ENCODE peak calls at places on chromosomes 4 and X, in five cellular contexts. K, R, H, S and B are unnamed samples.
A peak's percentile ranks its signal among the peaks of the same experiment; 100 is the strongest.

GRCh38 chr4:47926667-47927258 is 12.4 kb upstream of the NFXL1 start:
- DNase-seq in H (peak; percentile 56), R (peak; percentile 36), S (peak; percentile 30), K (peak; percentile 59), B (no peak)

GRCh38 chr4:58833126-58833525 is 1722.9 kb upstream of the IGFBP7 start:
- DNase-seq in R (no peak), S (no peak), H (no peak), K (no peak), B (no peak)

GRCh38 chrX:75893281-75893680 is 108.2 kb upstream of the MAGEE2 start:
- DNase-seq in K (no peak), S (no peak), R (no peak), H (no peak), B (no peak)

GRCh38 chr4:164876680-164877324 is at the start of gene APELA:
- DNase-seq in R (no peak), S (no peak), K (no peak), H (no peak), B (no peak)

GRCh38 chr4:81135501-81135900 is 79.5 kb downstream of the PRKG2 start:
- DNase-seq in K (no peak), R (no peak), S (no peak), H (no peak), B (no peak)

GRCh38 chr4:162241857-162242256 is 78.1 kb upstream of the FSTL5 start:
- DNase-seq in K (no peak), S (no peak), H (no peak), R (no peak), B (no peak)

GRCh38 chrX:153671589-153672530 is 1.8 kb downstream of the PNCK start:
- DNase-seq in R (no peak), H (no peak), S (no peak), K (no peak), B (no peak)

GRCh38 chr4:3193531-3194203 is 55.3 kb upstream of the MSANTD1 start:
- DNase-seq in K (no peak), H (no peak), S (no peak), R (no peak), B (no peak)

GRCh38 chrX:17160971-17161370 is 214.0 kb upstream of the NHS start:
- DNase-seq in H (no peak), K (no peak), S (no peak), R (no peak), B (no peak)

GRCh38 chrX:134431894-134432293 is 28.1 kb upstream of the HPRT1 start:
- DNase-seq in K (no peak), S (no peak), H (no peak), R (peak; percentile 13), B (no peak)

GRCh38 chr4:6840062-6840976 is 57.8 kb downstream of the KIAA0232 start:
- DNase-seq in S (no peak), H (no peak), K (no peak), R (peak; percentile 50), B (no peak)

GRCh38 chr4:337932-338758 is 531 bp downstream of the ZNF141 start:
- DNase-seq in S (no peak), H (peak; percentile 32), R (peak; percentile 8), K (no peak), B (no peak)

GRCh38 chrX:35040871-35041270 is 98.3 kb downstream of the FAM47B start:
- DNase-seq in H (no peak), R (no peak), S (no peak), K (no peak), B (no peak)

GRCh38 chrX:129530410-129530809 is 7.1 kb upstream of the SMARCA1 start:
- DNase-seq in R (no peak), S (no peak), H (no peak), K (no peak), B (no peak)

GRCh38 chrX:78048036-78048435 is 56.0 kb upstream of the PGK1 start:
- DNase-seq in S (no peak), H (no peak), R (no peak), K (no peak), B (no peak)

GRCh38 chrX:136865270-136866168 is 15.0 kb downstream of the RBMX start:
- DNase-seq in K (no peak), R (no peak), S (no peak), H (no peak), B (no peak)

GRCh38 chr4:67746797-67747495 is 7.2 kb downstream of the GNRHR start:
- DNase-seq in K (no peak), H (no peak), R (peak; percentile 27), S (no peak), B (no peak)

GRCh38 chr4:76212301-76212700 is 1.3 kb downstream of the SCARB2 start:
- DNase-seq in R (no peak), S (no peak), K (no peak), H (no peak), B (no peak)

GRCh38 chr4:138450546-138450945 is 208.4 kb upstream of the SLC7A11 start:
- DNase-seq in S (no peak), K (no peak), H (no peak), R (no peak), B (no peak)

GRCh38 chr4:16843831-16844508 is 54.5 kb downstream of the LDB2 start:
- DNase-seq in S (no peak), K (no peak), H (no peak), R (peak; percentile 22), B (no peak)

GRCh38 chr4:1400861-1401408 is 5.3 kb downstream of the NKX1-1 start:
- DNase-seq in H (peak; percentile 8), K (no peak), S (no peak), R (no peak), B (no peak)

GRCh38 chrX:13791145-13791544 is 25.7 kb downstream of the GPM6B start:
- DNase-seq in S (no peak), K (no peak), R (no peak), H (no peak), B (no peak)

GRCh38 chr4:55768291-55768690 is 51.3 kb upstream of the EXOC1L start:
- DNase-seq in S (no peak), R (peak; percentile 75), H (no peak), K (no peak), B (no peak)

GRCh38 chr4:100695039-100695654 is 177.3 kb upstream of the EMCN start:
- DNase-seq in R (no peak), H (no peak), K (no peak), S (no peak), B (no peak)

GRCh38 chrX:129540725-129541184 is 696 bp downstream of the OCRL start:
- DNase-seq in R (no peak), K (no peak), S (peak; percentile 24), H (no peak), B (no peak)

GRCh38 chr4:169338246-169338645 is 67.5 kb upstream of the SH3RF1 start:
- DNase-seq in S (no peak), R (no peak), H (no peak), K (no peak), B (no peak)